ENCODE peak calls at places on chromosomes 7 and 10, in eight cellular contexts. F is heart right ventricle; S is activated gamma-delta T cell treated with Interleukin-2 at 50 U/mL for 16 hours; C is NCI-H345; R is PC-9; T is cortex of kidney; K is activated CD4-positive, alpha-beta T cell treated with anti-CD3 and anti-CD28 coated beads, Interleukin-2, amount 50 U/mL, for 4 hours; O is dorsolateral prefrontal cortex. D is an unnamed sample.

GRCh38 chr7:37592366-37592765 is 91.2 kb upstream of the GPR141 start:
- DNase-seq in F (no peak), S (no peak), C (no peak), R (no peak), T (no peak), K (no peak), O (no peak), D (no peak)

GRCh38 chr10:62459072-62459471 is 84.9 kb downstream of the ZNF365 start:
- DNase-seq in F (no peak), S (no peak), C (no peak), R (no peak), T (no peak), K (no peak), O (no peak), D (no peak)

GRCh38 chr10:68073631-68074403 is 1.3 kb downstream of the HERC4 start:
- DNase-seq in F (no peak), S (no peak), C (no peak), R (no peak), T (no peak), K (no peak), O (no peak), D (no peak)

GRCh38 chr7:108266489-108266888 is 136.3 kb upstream of the LAMB4 start:
- DNase-seq in F (no peak), S (no peak), C (no peak), R (no peak), T (no peak), K (no peak), O (no peak), D (no peak)

GRCh38 chr10:82757397-82757796 is 882.4 kb downstream of the NRG3 start:
- DNase-seq in F (no peak), S (no peak), C (no peak), R (no peak), T (no peak), K (no peak), O (no peak), D (no peak)

GRCh38 chr7:35657125-35657524 is 37.8 kb downstream of the HERPUD2 start:
- DNase-seq in F (no peak), S (no peak), C (no peak), R (no peak), T (no peak), K (no peak), O (no peak), D (no peak)

GRCh38 chr10:69061305-69062161 is 26.4 kb upstream of the SRGN start:
- DNase-seq in F (peak; percentile 76), S (peak; percentile 37), C (no peak), R (peak; percentile 99), T (no peak), K (no peak), O (no peak), D (peak; percentile 69)

GRCh38 chr10:130407052-130407451 is 270.9 kb downstream of the GLRX3 start:
- DNase-seq in F (no peak), S (no peak), C (no peak), R (no peak), T (no peak), K (no peak), O (no peak), D (no peak)

GRCh38 chr10:77234599-77234998 is 403.0 kb downstream of the KCNMA1 start:
- DNase-seq in F (no peak), S (no peak), C (no peak), R (no peak), T (no peak), K (no peak), O (no peak), D (no peak)

GRCh38 chr7:102303669-102304422 is 17.2 kb downstream of the SH2B2 start:
- DNase-seq in F (no peak), S (no peak), C (no peak), R (no peak), T (no peak), K (no peak), O (no peak), D (no peak)

GRCh38 chr10:126290232-126290631 is 98.0 kb downstream of the ADAM12 start:
- DNase-seq in F (no peak), S (no peak), C (no peak), R (no peak), T (no peak), K (no peak), O (no peak), D (no peak)

GRCh38 chr10:79884006-79884405 is 57.5 kb downstream of the NUTM2E start:
- DNase-seq in F (no peak), S (no peak), C (no peak), R (no peak), T (no peak), K (no peak), O (no peak), D (no peak)

GRCh38 chr7:42606217-42606905 is 305.5 kb downstream of the C7orf25 start:
- DNase-seq in F (no peak), S (no peak), C (no peak), R (no peak), T (no peak), K (no peak), O (no peak), D (no peak)

GRCh38 chr10:59582058-59582457 is 127.6 kb downstream of the SLC16A9 start:
- DNase-seq in F (peak; percentile 35), S (no peak), C (no peak), R (no peak), T (no peak), K (no peak), O (no peak), D (no peak)

GRCh38 chr7:40015790-40016296 is 65.8 kb downstream of the CDK13 start:
- DNase-seq in F (no peak), S (no peak), C (peak; percentile 16), R (no peak), T (no peak), K (no peak), O (no peak), D (no peak)

GRCh38 chr7:115230882-115231508 is 309.1 kb downstream of the MDFIC start:
- DNase-seq in F (peak; percentile 6), S (no peak), C (peak; percentile 96), R (peak; percentile 93), T (no peak), K (no peak), O (no peak), D (no peak)

GRCh38 chr7:15012135-15012534 is 109.6 kb upstream of the DGKB start:
- DNase-seq in F (no peak), S (no peak), C (no peak), R (no peak), T (no peak), K (no peak), O (no peak), D (no peak)